ENCODE peak calls at places on chromosomes 7 and 10, in six cellular contexts. One of them, this sample, is unnamed.

GRCh38 chr7:3301831-3302618 is 973 bp downstream of the SDK1 start:
- DNase-seq in thoracic aorta: no peak
- DNase-seq in cardiac muscle cell: peak; percentile 28
- DNase-seq in neural progenitor cell: peak; percentile 36
- DNase-seq in colonic mucosa: no peak
- DNase-seq in astrocyte: peak; percentile 20
- DNase-seq in this sample: no peak

GRCh38 chr10:20536381-20536780 is 360.7 kb downstream of the NEBL start:
- DNase-seq in thoracic aorta: no peak
- DNase-seq in cardiac muscle cell: no peak
- DNase-seq in neural progenitor cell: no peak
- DNase-seq in colonic mucosa: no peak
- DNase-seq in astrocyte: no peak
- DNase-seq in this sample: no peak

GRCh38 chr7:90625562-90625961 is 29.4 kb downstream of the CDK14 start:
- DNase-seq in thoracic aorta: no peak
- DNase-seq in cardiac muscle cell: peak; percentile 95
- DNase-seq in neural progenitor cell: peak; percentile 80
- DNase-seq in colonic mucosa: peak; percentile 20
- DNase-seq in astrocyte: peak; percentile 63
- DNase-seq in this sample: no peak

GRCh38 chr7:102061981-102062390 is 224.7 kb upstream of the SH2B2 start:
- DNase-seq in thoracic aorta: no peak
- DNase-seq in cardiac muscle cell: peak; percentile 70
- DNase-seq in neural progenitor cell: no peak
- DNase-seq in colonic mucosa: no peak
- DNase-seq in astrocyte: peak; percentile 25
- DNase-seq in this sample: no peak

GRCh38 chr7:35736725-35737124 is 41.8 kb upstream of the HERPUD2 start:
- DNase-seq in thoracic aorta: no peak
- DNase-seq in cardiac muscle cell: peak; percentile 46
- DNase-seq in neural progenitor cell: no peak
- DNase-seq in colonic mucosa: no peak
- DNase-seq in astrocyte: peak; percentile 19
- DNase-seq in this sample: no peak

GRCh38 chr10:131708225-131708624 is 192.6 kb upstream of the PPP2R2D start:
- DNase-seq in thoracic aorta: no peak
- DNase-seq in cardiac muscle cell: no peak
- DNase-seq in neural progenitor cell: no peak
- DNase-seq in colonic mucosa: no peak
- DNase-seq in astrocyte: no peak
- DNase-seq in this sample: peak; percentile 55

GRCh38 chr7:126185959-126186580 is 1066.7 kb downstream of the GRM8 start:
- DNase-seq in thoracic aorta: no peak
- DNase-seq in cardiac muscle cell: no peak
- DNase-seq in neural progenitor cell: peak; percentile 23
- DNase-seq in colonic mucosa: no peak
- DNase-seq in astrocyte: no peak
- DNase-seq in this sample: no peak

GRCh38 chr7:155625557-155625956 is 18.9 kb upstream of the RBM33 start:
- DNase-seq in thoracic aorta: no peak
- DNase-seq in cardiac muscle cell: no peak
- DNase-seq in neural progenitor cell: no peak
- DNase-seq in colonic mucosa: no peak
- DNase-seq in astrocyte: no peak
- DNase-seq in this sample: no peak

GRCh38 chr10:102120987-102121738 is 995 bp upstream of the LDB1 start:
- DNase-seq in thoracic aorta: peak; percentile 43
- DNase-seq in cardiac muscle cell: peak; percentile 95
- DNase-seq in neural progenitor cell: peak; percentile 89
- DNase-seq in colonic mucosa: peak; percentile 70
- DNase-seq in astrocyte: peak; percentile 71
- DNase-seq in this sample: peak; percentile 81

GRCh38 chr7:134757938-134758337 is 21.5 kb upstream of the CALD1 start:
- DNase-seq in thoracic aorta: no peak
- DNase-seq in cardiac muscle cell: no peak
- DNase-seq in neural progenitor cell: no peak
- DNase-seq in colonic mucosa: no peak
- DNase-seq in astrocyte: no peak
- DNase-seq in this sample: peak; percentile 38

GRCh38 chr10:60192986-60193385 is 196.7 kb downstream of the ANK3 start:
- DNase-seq in thoracic aorta: no peak
- DNase-seq in cardiac muscle cell: no peak
- DNase-seq in neural progenitor cell: no peak
- DNase-seq in colonic mucosa: no peak
- DNase-seq in astrocyte: no peak
- DNase-seq in this sample: no peak

GRCh38 chr7:51325231-51325630 is 8.6 kb upstream of the COBL start:
- DNase-seq in thoracic aorta: no peak
- DNase-seq in cardiac muscle cell: no peak
- DNase-seq in neural progenitor cell: no peak
- DNase-seq in colonic mucosa: no peak
- DNase-seq in astrocyte: no peak
- DNase-seq in this sample: no peak

GRCh38 chr10:78457804-78458483 is 424.3 kb downstream of the RPS24 start:
- DNase-seq in thoracic aorta: no peak
- DNase-seq in cardiac muscle cell: peak; percentile 94
- DNase-seq in neural progenitor cell: no peak
- DNase-seq in colonic mucosa: no peak
- DNase-seq in astrocyte: peak; percentile 97
- DNase-seq in this sample: no peak

GRCh38 chr7:10973942-10974716 is 457 bp downstream of the PHF14 start:
- DNase-seq in thoracic aorta: no peak
- DNase-seq in cardiac muscle cell: peak; percentile 40
- DNase-seq in neural progenitor cell: peak; percentile 85
- DNase-seq in colonic mucosa: peak; percentile 48
- DNase-seq in astrocyte: peak; percentile 21
- DNase-seq in this sample: peak; percentile 63

GRCh38 chr7:81173766-81174281 is 255.0 kb upstream of the SEMA3C start:
- DNase-seq in thoracic aorta: no peak
- DNase-seq in cardiac muscle cell: peak; percentile 88
- DNase-seq in neural progenitor cell: peak; percentile 22
- DNase-seq in colonic mucosa: no peak
- DNase-seq in astrocyte: peak; percentile 99
- DNase-seq in this sample: peak; percentile 39

GRCh38 chr7:106824458-106824857 is 40.6 kb upstream of the PIK3CG start:
- DNase-seq in thoracic aorta: no peak
- DNase-seq in cardiac muscle cell: no peak
- DNase-seq in neural progenitor cell: no peak
- DNase-seq in colonic mucosa: no peak
- DNase-seq in astrocyte: peak; percentile 56
- DNase-seq in this sample: peak; percentile 71

GRCh38 chr10:122201401-122201800 is 69.7 kb upstream of the BTBD16 start:
- DNase-seq in thoracic aorta: no peak
- DNase-seq in cardiac muscle cell: no peak
- DNase-seq in neural progenitor cell: no peak
- DNase-seq in colonic mucosa: no peak
- DNase-seq in astrocyte: no peak
- DNase-seq in this sample: no peak

GRCh38 chr10:23826399-23826798 is 382.5 kb upstream of the KIAA1217 start:
- DNase-seq in thoracic aorta: no peak
- DNase-seq in cardiac muscle cell: peak; percentile 7
- DNase-seq in neural progenitor cell: peak; percentile 49
- DNase-seq in colonic mucosa: no peak
- DNase-seq in astrocyte: no peak
- DNase-seq in this sample: no peak

GRCh38 chr7:143244321-143244720 is 18.9 kb upstream of the GSTK1 start:
- DNase-seq in thoracic aorta: no peak
- DNase-seq in cardiac muscle cell: no peak
- DNase-seq in neural progenitor cell: no peak
- DNase-seq in colonic mucosa: no peak
- DNase-seq in astrocyte: no peak
- DNase-seq in this sample: no peak

GRCh38 chr7:26439502-26440252 is 148.0 kb downstream of the SNX10 start:
- DNase-seq in thoracic aorta: no peak
- DNase-seq in cardiac muscle cell: no peak
- DNase-seq in neural progenitor cell: peak; percentile 30
- DNase-seq in colonic mucosa: no peak
- DNase-seq in astrocyte: no peak
- DNase-seq in this sample: no peak

GRCh38 chr7:74501298-74501697 is 47.6 kb downstream of the GTF2IRD1 start:
- DNase-seq in thoracic aorta: no peak
- DNase-seq in cardiac muscle cell: no peak
- DNase-seq in neural progenitor cell: no peak
- DNase-seq in colonic mucosa: no peak
- DNase-seq in astrocyte: peak; percentile 12
- DNase-seq in this sample: peak; percentile 91

GRCh38 chr10:71939304-71939703 is 24.9 kb upstream of the CHST3 start:
- DNase-seq in thoracic aorta: no peak
- DNase-seq in cardiac muscle cell: no peak
- DNase-seq in neural progenitor cell: no peak
- DNase-seq in colonic mucosa: no peak
- DNase-seq in astrocyte: no peak
- DNase-seq in this sample: no peak
- H3K9me3 ChIP-seq in thoracic aorta: peaks cover 2% of the 10 kb centered on the region
- H3K9me3 ChIP-seq in cardiac muscle cell: no peaks in the 10 kb centered on the region
- H3K9me3 ChIP-seq in neural progenitor cell: no peaks in the 10 kb centered on the region
- H3K9me3 ChIP-seq in colonic mucosa: no peaks in the 10 kb centered on the region
- H3K9me3 ChIP-seq in astrocyte: peaks cover 7% of the 10 kb centered on the region
- H3K9me3 ChIP-seq in this sample: no peaks in the 10 kb centered on the region

GRCh38 chr10:69665457-69666320 is 35.6 kb downstream of the FAM241B start:
- DNase-seq in thoracic aorta: no peak
- DNase-seq in cardiac muscle cell: no peak
- DNase-seq in neural progenitor cell: no peak
- DNase-seq in colonic mucosa: no peak
- DNase-seq in astrocyte: no peak
- DNase-seq in this sample: peak; percentile 37

GRCh38 chr10:69661414-69662172 is 31.5 kb downstream of the FAM241B start:
- DNase-seq in thoracic aorta: no peak
- DNase-seq in cardiac muscle cell: no peak
- DNase-seq in neural progenitor cell: no peak
- DNase-seq in colonic mucosa: no peak
- DNase-seq in astrocyte: no peak
- DNase-seq in this sample: peak; percentile 71

GRCh38 chr10:69662173-69662685 is 32.2 kb downstream of the FAM241B start:
- DNase-seq in thoracic aorta: no peak
- DNase-seq in cardiac muscle cell: no peak
- DNase-seq in neural progenitor cell: no peak
- DNase-seq in colonic mucosa: no peak
- DNase-seq in astrocyte: no peak
- DNase-seq in this sample: peak; percentile 73

GRCh38 chr10:69662901-69663300 is 32.9 kb downstream of the FAM241B start:
- DNase-seq in thoracic aorta: no peak
- DNase-seq in cardiac muscle cell: no peak
- DNase-seq in neural progenitor cell: no peak
- DNase-seq in colonic mucosa: no peak
- DNase-seq in astrocyte: no peak
- DNase-seq in this sample: no peak

GRCh38 chr10:69663548-69663947 is 33.5 kb downstream of the FAM241B start:
- DNase-seq in thoracic aorta: no peak
- DNase-seq in cardiac muscle cell: no peak
- DNase-seq in neural progenitor cell: peak; percentile 34
- DNase-seq in colonic mucosa: no peak
- DNase-seq in astrocyte: no peak
- DNase-seq in this sample: peak; percentile 77
- TF ChIP-seq CTCF in thoracic aorta: no peak
- TF ChIP-seq CTCF in cardiac muscle cell: no peak
- TF ChIP-seq CTCF in neural progenitor cell: peak; percentile 45
- TF ChIP-seq CTCF in colonic mucosa: no peak
- TF ChIP-seq CTCF in astrocyte: no peak
- TF ChIP-seq CTCF in this sample: no peak

DNA sequence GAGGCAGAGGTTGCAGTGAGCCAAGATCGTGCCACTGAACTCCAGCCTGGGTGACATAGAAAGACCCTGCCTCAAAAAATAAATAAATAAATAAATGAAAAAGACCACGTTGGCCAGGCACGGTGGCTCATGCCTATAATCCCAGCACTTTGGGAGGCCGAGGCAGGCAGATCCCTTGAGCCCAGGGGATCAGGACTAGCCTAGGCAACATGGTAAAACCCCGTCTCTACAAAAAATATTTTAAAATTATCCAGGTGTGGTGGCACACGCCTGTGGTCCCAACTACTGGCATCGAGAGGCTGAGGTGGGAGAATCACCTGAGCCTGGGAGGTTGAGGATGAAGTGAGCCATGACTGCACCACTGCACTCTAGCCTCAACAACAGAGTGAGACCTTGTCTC is 116.7 kb upstream of the PDLIM1 start:
- DNase-seq in thoracic aorta: no peak
- DNase-seq in cardiac muscle cell: no peak
- DNase-seq in neural progenitor cell: no peak
- DNase-seq in colonic mucosa: no peak
- DNase-seq in astrocyte: no peak
- DNase-seq in this sample: no peak
- H3K4me1 ChIP-seq in thoracic aorta: peaks cover 61% of the 10 kb centered on the region
- H3K4me1 ChIP-seq in cardiac muscle cell: peaks cover 18% of the 10 kb centered on the region
- H3K4me1 ChIP-seq in neural progenitor cell: peaks cover 22% of the 10 kb centered on the region
- H3K4me1 ChIP-seq in colonic mucosa: peaks cover 3% of the 10 kb centered on the region
- H3K4me1 ChIP-seq in astrocyte: no peaks in the 10 kb centered on the region
- H3K4me1 ChIP-seq in this sample: no peaks in the 10 kb centered on the region

DNA sequence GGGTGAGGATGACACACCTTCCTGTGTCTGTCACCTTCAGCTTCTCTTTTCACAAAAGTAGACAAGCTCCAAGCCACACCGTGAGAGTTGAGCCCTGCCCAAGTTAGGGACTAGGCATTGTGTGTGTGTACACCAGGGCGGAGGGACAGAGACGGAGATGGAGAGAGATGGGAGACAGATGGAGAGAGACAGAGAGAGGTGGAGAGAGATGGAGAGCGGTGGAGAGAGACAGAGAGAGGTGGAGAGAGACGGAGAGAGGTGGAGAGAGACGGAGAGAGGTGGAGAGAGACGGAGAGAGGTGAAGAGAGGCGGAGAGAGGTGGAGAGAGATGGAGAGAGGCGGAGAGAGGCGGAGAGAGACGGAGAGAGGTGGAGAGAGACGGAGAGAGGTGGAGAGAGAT is 207.0 kb downstream of the DNAJB6 start:
- DNase-seq in thoracic aorta: no peak
- DNase-seq in cardiac muscle cell: no peak
- DNase-seq in neural progenitor cell: no peak
- DNase-seq in colonic mucosa: no peak
- DNase-seq in astrocyte: no peak
- DNase-seq in this sample: peak; percentile 36
- H3K9me3 ChIP-seq in thoracic aorta: no peaks in the 10 kb centered on the region
- H3K9me3 ChIP-seq in cardiac muscle cell: no peaks in the 10 kb centered on the region
- H3K9me3 ChIP-seq in neural progenitor cell: no peaks in the 10 kb centered on the region
- H3K9me3 ChIP-seq in colonic mucosa: no peaks in the 10 kb centered on the region
- H3K9me3 ChIP-seq in astrocyte: no peaks in the 10 kb centered on the region
- H3K9me3 ChIP-seq in this sample: no peaks in the 10 kb centered on the region

GRCh38 chr7:111240371-111240770 is 149.4 kb downstream of the LRRN3 start:
- DNase-seq in thoracic aorta: no peak
- DNase-seq in cardiac muscle cell: no peak
- DNase-seq in neural progenitor cell: no peak
- DNase-seq in colonic mucosa: no peak
- DNase-seq in astrocyte: no peak
- DNase-seq in this sample: no peak
- TF ChIP-seq CTCF in thoracic aorta: no peak
- TF ChIP-seq CTCF in cardiac muscle cell: no peak
- TF ChIP-seq CTCF in neural progenitor cell: no peak
- TF ChIP-seq CTCF in colonic mucosa: no peak
- TF ChIP-seq CTCF in astrocyte: no peak
- TF ChIP-seq CTCF in this sample: no peak

GRCh38 chr7:127909424-127910152 is 121.6 kb downstream of the LRRC4 start:
- DNase-seq in thoracic aorta: no peak
- DNase-seq in cardiac muscle cell: no peak
- DNase-seq in neural progenitor cell: no peak
- DNase-seq in colonic mucosa: no peak
- DNase-seq in astrocyte: no peak
- DNase-seq in this sample: no peak
- H3K4me1 ChIP-seq in thoracic aorta: no peaks in the 10 kb centered on the region
- H3K4me1 ChIP-seq in cardiac muscle cell: peaks cover 18% of the 10 kb centered on the region
- H3K4me1 ChIP-seq in neural progenitor cell: peaks cover 4% of the 10 kb centered on the region
- H3K4me1 ChIP-seq in colonic mucosa: no peaks in the 10 kb centered on the region
- H3K4me1 ChIP-seq in astrocyte: peaks cover 16% of the 10 kb centered on the region
- H3K4me1 ChIP-seq in this sample: peaks cover 27% of the 10 kb centered on the region

This sample was measured in osteoblast.